ENCODE peak calls at places on chromosome 1, in ten cellular contexts. D is left cardiac atrium; P is adrenal gland; M is IMR-90; R is HS-5; Y is RWPE1; H is stimulated activated CD4-positive, alpha-beta T cell treated with anti-CD3 and anti-CD28 coated beads, Interleukin-2, amount 100 ng/mL, for 4 hours; L is tibial nerve; I is activated CD4-positive, alpha-beta T cell treated with anti-CD3 and anti-CD28 coated beads, Interleukin-2, amount 10 ng/mL, durations not matched to agents 7 days and 5 days; S is GM12865. Z is an unnamed sample.

GRCh38 chr1:81414417-81415087 is 386.2 kb upstream of the ADGRL2 start:
- DNase-seq in D (peak; percentile 71), P (peak; percentile 55), M (peak; percentile 23), R (no peak), Y (peak; percentile 21), H (no peak), L (peak; percentile 52), I (peak; percentile 12), S (peak; percentile 75), Z (peak; percentile 79)

GRCh38 chr1:240888039-240888786 is 276.3 kb upstream of the GREM2 start:
- DNase-seq in D (no peak), P (peak; percentile 34), M (no peak), R (no peak), Y (peak; percentile 57), H (no peak), L (no peak), I (peak; percentile 28), S (peak; percentile 53), Z (no peak)

GRCh38 chr1:33576821-33577599 is 104.6 kb downstream of the ZSCAN20 start:
- DNase-seq in D (no peak), P (no peak), M (no peak), R (no peak), Y (no peak), H (no peak), L (no peak), I (no peak), S (no peak), Z (no peak)

GRCh38 chr1:29703596-29703995 is 467.3 kb downstream of the PTPRU start:
- DNase-seq in D (no peak), P (peak; percentile 35), M (peak; percentile 54), R (no peak), Y (peak; percentile 64), H (no peak), L (no peak), I (no peak), S (peak; percentile 30), Z (no peak)

GRCh38 chr1:18481921-18482701 is 1.4 kb downstream of the KLHDC7A start:
- DNase-seq in D (no peak), P (no peak), M (no peak), R (no peak), Y (no peak), H (no peak), L (no peak), I (no peak), S (no peak), Z (no peak)

GRCh38 chr1:62500210-62500609 is 63.4 kb downstream of the USP1 start:
- DNase-seq in D (no peak), P (no peak), M (no peak), R (no peak), Y (no peak), H (no peak), L (no peak), I (no peak), S (no peak), Z (no peak)

GRCh38 chr1:161743231-161743630 is 6.4 kb upstream of the DUSP12 start:
- DNase-seq in D (no peak), P (no peak), M (no peak), R (no peak), Y (no peak), H (no peak), L (no peak), I (no peak), S (no peak), Z (no peak)

GRCh38 chr1:208024406-208024805 is 113.5 kb upstream of the CD34 start:
- DNase-seq in D (no peak), P (no peak), M (no peak), R (no peak), Y (no peak), H (no peak), L (no peak), I (no peak), S (no peak), Z (no peak)

GRCh38 chr1:46927249-46927835 is 13.9 kb downstream of the CYP4A11 start:
- DNase-seq in D (no peak), P (no peak), M (no peak), R (no peak), Y (no peak), H (no peak), L (no peak), I (no peak), S (no peak), Z (no peak)

GRCh38 chr1:168227620-168228019 is 1.8 kb downstream of the SFT2D2 start:
- DNase-seq in D (no peak), P (no peak), M (no peak), R (no peak), Y (peak; percentile 20), H (no peak), L (no peak), I (no peak), S (peak; percentile 52), Z (no peak)

GRCh38 chr1:7852778-7853177 is at the start of gene UTS2:
- DNase-seq in D (no peak), P (no peak), M (no peak), R (no peak), Y (no peak), H (no peak), L (no peak), I (no peak), S (no peak), Z (no peak)

GRCh38 chr1:203421246-203421645 is 54.4 kb upstream of the PRELP start:
- DNase-seq in D (no peak), P (no peak), M (no peak), R (no peak), Y (no peak), H (no peak), L (no peak), I (no peak), S (no peak), Z (no peak)

GRCh38 chr1:59552001-59552400 is 255.1 kb downstream of the FGGY start:
- DNase-seq in D (no peak), P (no peak), M (no peak), R (no peak), Y (no peak), H (no peak), L (no peak), I (no peak), S (no peak), Z (no peak)

GRCh38 chr1:117067528-117068370 is 7.6 kb downstream of the TTF2 start:
- DNase-seq in D (peak; percentile 48), P (peak; percentile 71), M (peak; percentile 70), R (no peak), Y (peak; percentile 57), H (no peak), L (no peak), I (peak; percentile 49), S (peak; percentile 67), Z (no peak)

GRCh38 chr1:31372961-31373896 is at the start of gene FABP3:
- DNase-seq in D (peak; percentile 85), P (peak; percentile 97), M (peak; percentile 51), R (no peak), Y (peak; percentile 45), H (no peak), L (peak; percentile 44), I (no peak), S (no peak), Z (peak; percentile 59)

GRCh38 chr1:22876359-22877111 is 96.1 kb downstream of the LACTBL1 start:
- DNase-seq in D (peak; percentile 44), P (peak; percentile 30), M (peak; percentile 63), R (no peak), Y (peak; percentile 46), H (no peak), L (no peak), I (no peak), S (no peak), Z (no peak)

GRCh38 chr1:205537386-205538018 is 33.0 kb downstream of the CDK18 start:
- DNase-seq in D (no peak), P (no peak), M (no peak), R (no peak), Y (no peak), H (no peak), L (no peak), I (no peak), S (no peak), Z (peak; percentile 44)

GRCh38 chr1:37605806-37606474 is 10.2 kb upstream of the GNL2 start:
- DNase-seq in D (peak; percentile 39), P (no peak), M (no peak), R (no peak), Y (no peak), H (no peak), L (no peak), I (no peak), S (no peak), Z (no peak)

GRCh38 chr1:10816233-10816632 is 19.8 kb upstream of the CASZ1 start:
- DNase-seq in D (no peak), P (no peak), M (no peak), R (no peak), Y (no peak), H (no peak), L (no peak), I (no peak), S (no peak), Z (no peak)

GRCh38 chr1:117371436-117372151 is 4.3 kb downstream of the MAN1A2 start:
- DNase-seq in D (no peak), P (no peak), M (peak; percentile 39), R (no peak), Y (no peak), H (no peak), L (no peak), I (no peak), S (no peak), Z (no peak)

GRCh38 chr1:23422313-23422877 is 2.2 kb downstream of the TCEA3 start:
- DNase-seq in D (peak; percentile 83), P (peak; percentile 86), M (peak; percentile 82), R (no peak), Y (no peak), H (peak; percentile 26), L (peak; percentile 46), I (peak; percentile 79), S (peak; percentile 56), Z (peak; percentile 86)

GRCh38 chr1:175783126-175783722 is 39.8 kb upstream of the TNR start:
- DNase-seq in D (no peak), P (no peak), M (no peak), R (peak; percentile 6), Y (no peak), H (no peak), L (no peak), I (no peak), S (no peak), Z (no peak)

GRCh38 chr1:115975569-115976061 is 698 bp upstream of the SLC22A15 start:
- DNase-seq in D (no peak), P (no peak), M (no peak), R (no peak), Y (no peak), H (no peak), L (no peak), I (no peak), S (no peak), Z (no peak)

GRCh38 chr1:32199717-32200072 is 700 bp upstream of the CCDC28B start:
- DNase-seq in D (peak; percentile 63), P (peak; percentile 80), M (peak; percentile 26), R (no peak), Y (no peak), H (no peak), L (no peak), I (no peak), S (no peak), Z (no peak)

GRCh38 chr1:11482186-11482585 is 3.2 kb downstream of the DISP3 start:
- DNase-seq in D (no peak), P (no peak), M (no peak), R (no peak), Y (no peak), H (no peak), L (no peak), I (no peak), S (no peak), Z (no peak)

GRCh38 chr1:32867151-32867550 is 3.6 kb downstream of the FNDC5 start:
- DNase-seq in D (no peak), P (no peak), M (no peak), R (no peak), Y (no peak), H (no peak), L (no peak), I (no peak), S (no peak), Z (peak; percentile 28)

GRCh38 chr1:152904688-152905440 is 3.5 kb upstream of the IVL start:
- DNase-seq in D (no peak), P (no peak), M (no peak), R (no peak), Y (no peak), H (no peak), L (no peak), I (no peak), S (no peak), Z (no peak)

GRCh38 chr1:175129182-175129581 is 61.5 kb downstream of the TNN start:
- DNase-seq in D (no peak), P (no peak), M (peak; percentile 39), R (no peak), Y (no peak), H (no peak), L (no peak), I (no peak), S (no peak), Z (no peak)